ENCODE peak calls at places on chromosomes 7 and 10, in nine cellular contexts. G is PC-3; J is CD4-positive, CD25-positive, alpha-beta regulatory T cell; L is DND-41; Z is endothelial cell of umbilical vein; I is psoas muscle; T is PC-9; Y is brain microvascular endothelial cell; U is ovary. F is an unnamed sample. For H3K27me3, the result is how much of the 10 kb centered on the place peaks cover.

GRCh38 chr10:11869743-11870460 is 46.7 kb downstream of the PROSER2 start:
- DNase-seq in G (no peak), J (no peak), L (no peak), Z (no peak), I (peak), T (no peak), Y (no peak), U (no peak), F (no peak)

GRCh38 chr7:119175916-119176627 is 951.6 kb downstream of the ANKRD7 start:
- DNase-seq in G (peak), J (peak), L (peak), Z (peak), I (no peak), T (no peak), Y (peak), U (no peak), F (peak)

GRCh38 chr7:91109200-91109599 is 155.0 kb upstream of the FZD1 start:
- DNase-seq in G (no peak), J (no peak), L (no peak), Z (no peak), I (no peak), T (no peak), Y (no peak), U (no peak), F (no peak)

GRCh38 chr7:148142660-148143248 is 447.8 kb upstream of the C7orf33 start:
- DNase-seq in G (peak), J (peak), L (peak), Z (no peak), I (no peak), T (no peak), Y (peak), U (no peak), F (no peak)

GRCh38 chr7:8035647-8036518 is 67.3 kb downstream of the GLCCI1 start:
- DNase-seq in G (peak), J (peak), L (no peak), Z (peak), I (no peak), T (no peak), Y (peak), U (no peak), F (no peak)

GRCh38 chr10:95290446-95290800 is 380 bp downstream of the PDLIM1 start:
- DNase-seq in G (no peak), J (no peak), L (no peak), Z (no peak), I (no peak), T (no peak), Y (no peak), U (no peak), F (no peak)

GRCh38 chr7:38773430-38773829 is 135.6 kb downstream of the VPS41 start:
- DNase-seq in G (peak), J (no peak), L (no peak), Z (no peak), I (no peak), T (no peak), Y (no peak), U (no peak), F (no peak)

GRCh38 chr10:75083972-75084833 is 27.3 kb upstream of the SAMD8 start:
- DNase-seq in G (no peak), J (no peak), L (no peak), Z (no peak), I (no peak), T (no peak), Y (no peak), U (no peak), F (no peak)

GRCh38 chr7:44348300-44348699 is 22.9 kb upstream of the CAMK2B start:
- DNase-seq in G (peak), J (peak), L (peak), Z (peak), I (no peak), T (no peak), Y (peak), U (no peak), F (no peak)

DNA sequence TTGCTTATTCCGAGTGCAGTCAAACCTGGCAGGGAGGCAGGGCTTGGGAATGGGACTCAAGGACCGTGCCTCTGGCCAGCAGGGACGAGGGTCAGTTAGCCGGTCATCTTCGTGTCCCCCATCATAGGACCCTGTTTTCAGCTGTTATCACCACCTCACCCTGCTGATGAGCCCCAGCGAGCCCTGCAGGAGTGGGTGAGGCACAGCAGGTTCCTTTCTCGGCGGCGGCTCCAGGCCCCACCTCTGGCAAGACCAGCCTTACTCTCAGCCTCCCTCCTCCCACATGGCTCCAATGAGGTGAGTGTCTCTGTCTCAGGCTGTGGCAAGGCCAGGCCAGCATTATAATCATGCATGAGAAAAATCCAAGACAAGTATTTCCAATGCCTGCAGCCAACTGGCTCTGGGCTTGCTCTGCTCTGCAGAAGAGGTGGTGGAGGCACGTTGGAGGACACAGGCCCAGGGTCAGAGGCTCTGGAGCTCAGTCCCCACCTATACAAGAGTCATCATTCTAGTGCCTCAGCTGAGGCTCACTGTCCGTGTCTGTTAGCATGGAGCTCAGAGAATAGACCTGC is 15.7 kb downstream of the PKD1L1 start:
- DNase-seq in G (no peak), J (no peak), L (no peak), Z (no peak), I (no peak), T (no peak), Y (no peak), U (no peak), F (no peak)
- H3K27me3 ChIP-seq in G (under half), J (under half), L (under half), Z (under half), I (under half), T (under half), Y (under half), U (under half), F (under half)

GRCh38 chr7:158588878-158589442 is 1.3 kb upstream of the PTPRN2 start:
- DNase-seq in G (no peak), J (no peak), L (no peak), Z (no peak), I (no peak), T (no peak), Y (no peak), U (no peak), F (no peak)

GRCh38 chr7:158585721-158586498 is 1.7 kb downstream of the PTPRN2 start:
- DNase-seq in G (no peak), J (no peak), L (no peak), Z (no peak), I (no peak), T (no peak), Y (no peak), U (no peak), F (no peak)

GRCh38 chr7:158586499-158587191 is 978 bp downstream of the PTPRN2 start:
- DNase-seq in G (no peak), J (no peak), L (no peak), Z (no peak), I (no peak), T (no peak), Y (no peak), U (no peak), F (no peak)

GRCh38 chr7:158588085-158588877 is 658 bp upstream of the PTPRN2 start:
- DNase-seq in G (no peak), J (no peak), L (no peak), Z (no peak), I (no peak), T (no peak), Y (no peak), U (no peak), F (no peak)

GRCh38 chr7:158587425-158588084 is at the start of gene PTPRN2:
- DNase-seq in G (peak), J (peak), L (no peak), Z (peak), I (peak), T (no peak), Y (no peak), U (peak), F (no peak)
- H3K27me3 ChIP-seq in G (under half), J (under half), L (under half), Z (under half), I (half or more), T (half or more), Y (under half), U (under half), F (under half)

DNA sequence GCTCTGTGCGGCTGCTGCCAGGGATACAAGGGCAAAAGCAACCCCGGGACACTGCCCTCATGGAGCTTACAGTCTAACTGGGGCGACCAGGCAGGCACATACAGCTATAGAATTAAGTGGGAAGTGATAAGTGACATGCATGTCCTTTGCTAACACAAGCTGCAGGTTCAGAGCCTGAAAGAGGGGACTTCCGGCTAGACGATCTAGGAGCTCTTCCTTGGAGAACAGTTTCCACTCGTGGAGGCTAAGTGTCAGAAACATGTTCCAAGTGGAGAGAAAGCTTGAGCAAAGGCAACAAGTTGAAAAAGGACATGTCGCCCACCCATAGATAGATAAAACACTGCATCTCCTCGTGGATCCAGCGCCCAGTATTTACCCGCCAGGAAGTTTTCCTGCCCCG is 548 bp upstream of the NKX2-3 start:
- DNase-seq in G (no peak), J (no peak), L (no peak), Z (no peak), I (no peak), T (no peak), Y (no peak), U (no peak), F (no peak)
- H3K27me3 ChIP-seq in G (half or more), J (under half), L (under half), Z (half or more), I (half or more), T (under half), Y (half or more), U (under half), F (under half)

DNA sequence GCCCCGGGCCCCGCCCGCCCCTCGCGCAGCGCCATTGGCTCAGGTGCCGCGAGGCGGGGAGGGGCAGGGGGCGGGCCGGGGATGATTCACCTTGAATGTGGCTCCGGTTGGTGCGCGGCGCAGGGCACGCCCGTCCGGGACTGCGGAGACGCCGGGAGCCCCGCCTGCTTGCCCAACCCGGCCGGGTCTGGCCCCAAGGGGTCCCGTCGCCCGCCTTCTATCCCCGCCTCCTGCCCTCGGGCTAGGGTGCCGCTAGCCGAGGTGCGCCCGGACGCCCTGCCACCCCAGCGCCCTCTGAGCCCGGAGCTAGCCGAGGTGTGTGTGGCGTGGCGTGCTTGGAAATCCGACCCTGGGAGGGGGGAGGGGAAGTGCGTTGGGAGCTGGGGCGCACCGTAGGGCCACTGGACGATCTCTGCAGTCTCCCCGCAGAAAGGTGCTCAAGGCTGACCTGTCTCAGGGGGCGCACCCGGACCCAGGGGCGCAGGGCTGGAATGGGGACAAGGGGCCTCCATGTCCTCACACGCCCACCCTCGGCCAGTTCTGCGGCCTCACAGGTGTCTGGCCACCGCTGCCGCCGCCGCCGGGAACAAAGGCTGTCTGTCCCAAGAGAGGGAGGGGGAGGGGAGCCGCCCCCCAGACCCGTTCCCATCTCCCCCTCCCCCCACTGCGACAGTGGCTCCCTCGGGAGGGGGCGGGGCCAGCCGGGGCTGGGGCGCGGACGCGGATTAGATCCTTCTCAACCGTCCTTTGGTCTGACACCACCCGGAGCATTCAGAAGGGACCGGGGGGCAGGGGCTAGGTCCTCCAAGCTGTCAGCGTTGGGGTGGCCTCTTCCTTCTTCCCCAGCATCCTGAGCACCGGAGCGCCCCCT is 169.0 kb downstream of the NRF1 start:
- DNase-seq in G (peak), J (peak), L (no peak), Z (no peak), I (peak), T (peak), Y (no peak), U (no peak), F (peak)
- H3K27me3 ChIP-seq in G (under half), J (under half), L (under half), Z (half or more), I (half or more), T (under half), Y (half or more), U (under half), F (under half)

DNA sequence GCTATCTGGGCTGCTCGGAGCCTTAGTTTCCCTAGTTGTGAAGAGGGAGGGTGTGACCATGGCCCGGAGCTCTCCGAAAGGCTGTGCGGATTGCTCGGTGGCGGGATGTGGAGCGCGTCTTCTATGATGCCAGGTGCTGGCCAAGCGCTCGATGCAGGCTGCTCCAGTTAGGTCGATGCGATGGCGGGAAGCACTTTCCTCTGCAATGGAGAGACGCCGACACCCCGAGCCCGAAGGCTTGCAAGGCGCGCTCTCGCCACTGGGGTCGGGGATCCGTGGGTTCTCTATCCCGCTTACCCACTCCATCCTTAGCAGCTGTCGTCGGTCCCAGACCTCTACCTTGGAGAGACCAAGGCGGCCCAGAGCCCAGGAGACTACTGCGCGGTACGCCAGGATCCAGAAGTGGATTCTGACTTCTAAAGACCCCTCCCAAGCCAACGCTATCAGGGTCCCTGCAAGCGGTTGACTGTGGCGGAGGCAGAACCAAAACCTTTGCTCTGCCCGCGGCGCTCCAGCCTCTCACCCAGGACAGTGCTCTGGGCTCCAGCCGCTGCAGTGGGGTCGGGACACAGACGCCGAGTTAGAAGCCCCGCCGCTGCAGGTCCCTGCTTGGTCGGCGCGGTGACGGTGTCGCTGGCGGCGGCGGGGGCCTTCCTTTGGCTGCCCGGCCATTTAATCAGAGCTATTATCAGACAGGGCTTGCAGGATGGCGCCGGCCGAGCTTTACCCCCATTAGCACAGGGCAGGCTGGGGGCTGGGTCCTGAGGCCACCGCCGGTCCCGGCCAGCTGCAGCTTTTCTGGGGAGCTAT is 7.8 kb upstream of the TBX20 start:
- DNase-seq in G (no peak), J (no peak), L (no peak), Z (no peak), I (no peak), T (no peak), Y (no peak), U (no peak), F (no peak)
- H3K27me3 ChIP-seq in G (under half), J (under half), L (under half), Z (half or more), I (half or more), T (under half), Y (half or more), U (under half), F (under half)

DNA sequence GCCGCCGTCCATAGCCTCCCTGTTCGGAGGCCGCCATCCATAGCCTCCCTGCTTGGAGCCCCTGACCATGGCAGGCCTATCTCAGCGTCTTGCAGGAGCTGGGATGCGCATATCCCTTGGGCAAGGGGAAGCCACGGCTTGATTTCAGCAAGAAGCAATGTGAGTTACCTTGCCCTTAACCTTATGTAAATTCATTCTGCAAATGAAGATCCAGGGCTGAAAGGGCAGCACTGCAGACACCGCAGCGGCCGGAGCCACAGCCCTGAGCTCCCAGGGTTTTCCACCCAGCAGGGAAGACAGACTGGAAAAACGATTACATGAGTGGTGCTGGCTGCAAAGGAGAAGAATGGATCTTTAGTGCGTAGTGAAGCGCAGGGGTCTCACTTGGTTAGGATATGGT is 95.8 kb downstream of the SEC61G start:
- DNase-seq in G (no peak), J (no peak), L (no peak), Z (no peak), I (no peak), T (no peak), Y (no peak), U (no peak), F (no peak)
- H3K27me3 ChIP-seq in G (half or more), J (under half), L (under half), Z (under half), I (under half), T (half or more), Y (under half), U (under half), F (under half)

GRCh38 chr10:97928897-97929296 is 79.3 kb downstream of the GOLGA7B start:
- DNase-seq in G (no peak), J (no peak), L (no peak), Z (no peak), I (no peak), T (no peak), Y (no peak), U (no peak), F (no peak)
- H3K27me3 ChIP-seq in G (under half), J (under half), L (under half), Z (under half), I (under half), T (half or more), Y (under half), U (under half), F (under half)

DNA sequence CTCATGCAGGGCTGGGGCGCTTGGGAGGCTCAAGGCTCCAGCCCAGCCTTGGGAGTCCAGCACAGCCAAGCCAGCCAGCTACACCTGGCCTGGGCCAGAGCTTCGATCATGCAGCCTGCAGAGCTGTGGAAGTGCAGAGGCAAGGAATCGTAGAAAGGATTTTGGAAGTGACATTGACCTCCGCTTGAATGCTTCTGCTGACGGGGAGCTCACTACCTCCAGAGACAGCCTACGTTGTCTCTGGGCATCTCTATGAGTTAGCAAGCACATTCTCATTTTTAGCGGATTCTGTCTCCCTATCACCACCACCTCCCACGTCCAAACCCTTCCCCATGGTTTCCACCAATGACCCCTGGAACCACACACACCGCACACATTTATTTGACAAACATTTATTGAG is 88.5 kb downstream of the MICALL2 start:
- DNase-seq in G (no peak), J (no peak), L (no peak), Z (no peak), I (no peak), T (no peak), Y (no peak), U (no peak), F (no peak)
- H3K27me3 ChIP-seq in G (under half), J (under half), L (under half), Z (under half), I (half or more), T (half or more), Y (under half), U (under half), F (under half)

DNA sequence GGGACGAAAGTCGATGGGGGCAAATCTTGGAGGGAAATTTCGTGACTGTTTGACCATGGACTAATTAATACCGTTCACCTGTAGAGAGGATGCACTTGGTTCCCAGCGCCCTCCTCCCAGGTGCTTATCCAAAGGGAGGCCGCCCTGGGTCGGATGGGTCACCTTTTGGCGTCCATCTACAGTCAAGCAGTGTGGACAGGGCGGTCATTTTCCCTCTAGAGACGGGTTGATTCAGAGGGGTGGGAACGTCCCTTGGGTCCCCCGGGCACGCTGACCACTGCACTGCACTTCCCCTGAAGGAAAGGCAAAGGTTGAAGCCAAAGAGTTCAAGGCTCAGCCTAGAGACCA is 2.0 kb downstream of the PRR15 start:
- DNase-seq in G (no peak), J (no peak), L (no peak), Z (no peak), I (no peak), T (peak), Y (no peak), U (no peak), F (no peak)
- H3K27me3 ChIP-seq in G (under half), J (under half), L (half or more), Z (under half), I (half or more), T (under half), Y (under half), U (under half), F (under half)

DNA sequence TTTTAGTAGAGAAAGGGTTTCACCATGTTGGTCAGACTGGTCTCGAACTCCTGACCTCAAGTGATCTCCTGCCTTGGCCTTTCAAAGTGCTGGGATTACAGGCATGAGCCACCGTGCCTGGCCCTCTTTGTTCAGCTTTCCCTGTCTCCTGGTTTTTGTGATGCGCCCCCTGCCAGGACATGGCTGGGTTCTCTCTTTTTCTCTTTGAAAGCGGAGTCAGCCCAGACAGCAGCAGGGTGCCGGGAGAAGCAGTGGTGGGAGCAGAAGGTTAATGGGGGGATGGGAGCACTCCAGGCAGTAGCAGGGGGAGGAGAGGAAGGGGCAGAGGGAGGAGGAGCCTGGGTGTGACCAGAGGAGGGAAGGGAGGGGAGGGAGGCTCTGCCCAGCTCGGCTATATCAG is 1.8 kb downstream of the MUC3A start:
- DNase-seq in G (no peak), J (no peak), L (no peak), Z (no peak), I (no peak), T (no peak), Y (no peak), U (no peak), F (no peak)
- H3K27me3 ChIP-seq in G (under half), J (under half), L (under half), Z (under half), I (under half), T (half or more), Y (under half), U (under half), F (under half)

F was measured in GM06990.